ENCODE peak calls at places on chromosomes 11 and 22, in six cellular contexts. M is heart left ventricle, I is transverse colon, C is ovary, P is GM12891, L is IMR-90. H is an unnamed sample.

GRCh38 chr11:88656960-88657738 is 319.6 kb upstream of the CTSC start:
- DNase-seq in M (no peak), I (no peak), C (no peak), P (no peak), L (no peak), H (no peak)

GRCh38 chr22:31337178-31337577 is 9.0 kb downstream of the PATZ1 start:
- DNase-seq in M (no peak), I (no peak), C (no peak), P (no peak), L (peak), H (no peak)

GRCh38 chr11:27735281-27735680 is 35.0 kb upstream of the BDNF start:
- DNase-seq in M (no peak), I (no peak), C (no peak), P (no peak), L (no peak), H (no peak)

GRCh38 chr11:88418508-88418907 is 81.0 kb upstream of the CTSC start:
- DNase-seq in M (no peak), I (no peak), C (no peak), P (no peak), L (no peak), H (no peak)

GRCh38 chr22:40482391-40482790 is 112.0 kb downstream of the SGSM3 start:
- DNase-seq in M (no peak), I (no peak), C (no peak), P (no peak), L (no peak), H (no peak)

GRCh38 chr22:27391092-27391770 is 410.3 kb downstream of the MN1 start:
- DNase-seq in M (peak), I (no peak), C (peak), P (no peak), L (no peak), H (no peak)

GRCh38 chr22:49320714-49321476 is 506.8 kb downstream of the BRD1 start:
- DNase-seq in M (no peak), I (no peak), C (no peak), P (no peak), L (no peak), H (no peak)

GRCh38 chr11:76185931-76186401 is 20.3 kb downstream of the WNT11 start:
- DNase-seq in M (no peak), I (no peak), C (peak), P (no peak), L (no peak), H (no peak)

GRCh38 chr11:93198221-93198650 is 445 bp upstream of the SLC36A4 start:
- DNase-seq in M (no peak), I (no peak), C (no peak), P (no peak), L (peak), H (peak)

GRCh38 chr11:34313099-34313517 is 44.7 kb downstream of the ABTB2 start:
- DNase-seq in M (peak), I (no peak), C (no peak), P (peak), L (no peak), H (no peak)

GRCh38 chr22:35218079-35218478 is 39.2 kb upstream of the HMGXB4 start:
- DNase-seq in M (no peak), I (no peak), C (no peak), P (no peak), L (peak), H (peak)

GRCh38 chr22:22901578-22902218 is 14.1 kb downstream of the IGLL5 start:
- DNase-seq in M (no peak), I (no peak), C (no peak), P (no peak), L (no peak), H (no peak)

GRCh38 chr11:32052218-32052617 is 38.7 kb upstream of the RCN1 start:
- DNase-seq in M (peak), I (peak), C (peak), P (peak), L (peak), H (peak)

GRCh38 chr22:24994070-24994763 is 41.7 kb downstream of the KIAA1671 start:
- DNase-seq in M (no peak), I (peak), C (no peak), P (no peak), L (no peak), H (no peak)

GRCh38 chr22:25161017-25161915 is 38.4 kb upstream of the CRYBB3 start:
- DNase-seq in M (no peak), I (no peak), C (no peak), P (no peak), L (no peak), H (no peak)

GRCh38 chr11:61004037-61004641 is 32.7 kb downstream of the CD6 start:
- DNase-seq in M (no peak), I (no peak), C (peak), P (no peak), L (peak), H (no peak)

GRCh38 chr22:19360862-19361261 is 69.3 kb upstream of the CLTCL1 start:
- DNase-seq in M (no peak), I (no peak), C (no peak), P (no peak), L (no peak), H (no peak)

GRCh38 chr11:31981457-31981856 is 109.4 kb upstream of the RCN1 start:
- DNase-seq in M (no peak), I (no peak), C (no peak), P (no peak), L (no peak), H (no peak)

GRCh38 chr22:43925433-43926348 is 2.1 kb downstream of the PNPLA3 start:
- DNase-seq in M (no peak), I (no peak), C (no peak), P (no peak), L (no peak), H (no peak)

GRCh38 chr22:43923191-43923590 is 414 bp upstream of the PNPLA3 start:
- DNase-seq in M (no peak), I (no peak), C (no peak), P (no peak), L (no peak), H (no peak)

GRCh38 chr22:43926349-43926710 is 2.7 kb downstream of the PNPLA3 start:
- DNase-seq in M (no peak), I (no peak), C (no peak), P (no peak), L (no peak), H (no peak)

GRCh38 chr22:43922123-43922522 is 1.5 kb upstream of the PNPLA3 start:
- DNase-seq in M (no peak), I (no peak), C (no peak), P (no peak), L (no peak), H (peak)

GRCh38 chr22:43923631-43924548 is at the start of gene PNPLA3:
- DNase-seq in M (peak), I (peak), C (peak), P (peak), L (peak), H (peak)
- TF ChIP-seq POLR2A in M (peak), I (peak), C (no peak), P (no peak), L (peak), H (no peak)

GRCh38 chr11:57414612-57415212 is 12.2 kb downstream of the SLC43A3 start:
- DNase-seq in M (no peak), I (no peak), C (no peak), P (no peak), L (no peak), H (no peak)
- TF ChIP-seq POLR2A in M (no peak), I (no peak), C (no peak), P (no peak), L (no peak), H (no peak)

GRCh38 chr11:47408598-47409439 is 429 bp downstream of the SLC39A13 start:
- DNase-seq in M (peak), I (peak), C (peak), P (no peak), L (peak), H (no peak)
- TF ChIP-seq POLR2A in M (no peak), I (no peak), C (no peak), P (no peak), L (peak), H (no peak)

DNA sequence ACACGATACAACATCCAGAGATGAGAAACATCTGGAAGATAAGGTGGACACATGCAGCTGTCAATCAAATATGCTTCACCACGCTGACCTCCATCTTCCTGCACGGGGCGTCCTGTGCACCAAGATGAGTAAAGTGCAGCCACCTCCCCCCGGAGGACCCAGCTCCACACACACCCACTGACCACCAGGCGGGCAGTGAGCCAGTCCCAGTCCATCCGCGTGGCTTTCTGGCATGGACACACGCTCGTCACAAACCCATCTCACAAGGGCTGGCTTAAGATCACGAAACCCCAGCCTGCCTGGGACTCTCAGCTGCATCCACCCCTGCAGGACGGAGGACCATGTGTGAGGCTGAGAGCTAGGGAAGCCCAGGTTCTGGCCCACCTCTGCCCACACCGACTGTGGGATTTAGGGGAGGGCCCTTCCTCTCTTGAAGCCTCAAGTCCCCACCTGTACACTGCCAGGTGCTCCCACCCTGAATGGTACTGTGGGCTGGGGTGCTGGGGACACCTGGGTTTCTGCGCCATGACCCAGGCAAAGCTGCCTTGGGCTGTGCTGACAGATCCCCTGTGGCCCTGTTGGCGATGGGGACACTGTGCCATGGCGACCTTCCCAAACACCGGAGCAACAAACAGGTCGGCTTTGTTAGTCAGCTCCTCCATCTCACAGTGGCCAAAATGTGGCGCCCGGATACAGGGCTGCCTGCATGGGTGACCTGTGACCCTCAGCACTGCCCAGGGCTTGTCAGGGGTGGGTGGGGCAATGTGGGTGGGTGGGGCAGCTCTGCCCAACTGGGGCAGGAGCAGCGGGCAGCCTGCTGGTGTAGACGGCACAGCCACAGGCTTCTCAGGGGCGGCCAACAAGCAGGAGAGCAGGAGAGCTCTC is 629.0 kb downstream of the TBC1D22A start:
- DNase-seq in M (peak), I (no peak), C (no peak), P (no peak), L (no peak), H (no peak)
- TF ChIP-seq POLR2A in M (no peak), I (no peak), C (no peak), P (no peak), L (no peak), H (no peak)

GRCh38 chr22:28800308-28801041 is at the start of gene XBP1:
- DNase-seq in M (peak), I (peak), C (peak), P (peak), L (peak), H (peak)
- TF ChIP-seq POLR2A in M (peak), I (peak), C (peak), P (peak), L (peak), H (peak)

GRCh38 chr11:46275964-46276641 is 1.4 kb upstream of the CREB3L1 start:
- DNase-seq in M (no peak), I (peak), C (peak), P (no peak), L (no peak), H (no peak)

GRCh38 chr11:46277623-46278386 is at the start of gene CREB3L1:
- DNase-seq in M (peak), I (peak), C (peak), P (no peak), L (no peak), H (no peak)

GRCh38 chr11:46279393-46280099 is 2.1 kb downstream of the CREB3L1 start:
- DNase-seq in M (peak), I (peak), C (peak), P (no peak), L (peak), H (no peak)

GRCh38 chr11:46277313-46277622 is 194 bp upstream of the CREB3L1 start:
- DNase-seq in M (no peak), I (no peak), C (peak), P (no peak), L (peak), H (peak)

DNA sequence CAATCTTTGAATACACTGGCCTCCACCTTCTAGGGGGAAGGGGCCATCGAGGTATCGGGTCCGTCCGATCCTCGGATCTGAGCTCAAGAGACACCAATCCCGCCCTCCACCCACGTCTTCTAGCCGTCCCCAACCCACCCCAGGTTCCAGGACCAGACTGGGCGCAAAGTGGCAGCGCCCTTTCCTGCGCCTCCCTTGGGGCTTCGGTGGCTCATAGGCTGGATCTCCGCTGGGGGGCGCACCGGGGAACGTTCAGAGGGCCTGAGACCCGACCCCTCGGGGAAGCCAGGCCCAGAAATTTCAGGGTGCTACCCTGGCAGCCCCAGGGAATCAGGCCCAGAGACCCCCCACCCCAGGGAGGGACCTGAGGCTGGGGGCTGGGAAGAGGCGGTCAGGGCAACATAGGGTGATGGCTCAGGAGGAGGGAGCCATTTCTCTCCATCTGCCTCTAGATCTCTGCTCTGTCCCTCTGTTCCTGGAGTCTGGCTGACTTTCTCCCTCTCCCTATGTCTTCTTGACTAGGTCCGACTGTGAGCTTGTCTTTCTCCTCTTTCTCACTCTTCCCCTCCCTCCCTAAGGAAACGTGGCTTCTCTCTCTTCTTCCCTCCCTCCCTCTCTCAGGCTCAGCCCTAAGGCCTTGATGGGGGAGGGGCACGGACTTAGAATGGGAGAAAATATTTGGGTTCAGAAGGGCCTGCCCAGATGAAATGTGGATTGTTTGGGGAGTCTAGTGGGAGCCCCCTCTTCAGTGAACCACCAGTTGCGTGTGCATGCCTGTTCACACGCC is 1.1 kb downstream of the CREB3L1 start:
- DNase-seq in M (no peak), I (peak), C (peak), P (no peak), L (peak), H (peak)
- TF ChIP-seq POLR2A in M (no peak), I (no peak), C (no peak), P (no peak), L (no peak), H (no peak)

DNA sequence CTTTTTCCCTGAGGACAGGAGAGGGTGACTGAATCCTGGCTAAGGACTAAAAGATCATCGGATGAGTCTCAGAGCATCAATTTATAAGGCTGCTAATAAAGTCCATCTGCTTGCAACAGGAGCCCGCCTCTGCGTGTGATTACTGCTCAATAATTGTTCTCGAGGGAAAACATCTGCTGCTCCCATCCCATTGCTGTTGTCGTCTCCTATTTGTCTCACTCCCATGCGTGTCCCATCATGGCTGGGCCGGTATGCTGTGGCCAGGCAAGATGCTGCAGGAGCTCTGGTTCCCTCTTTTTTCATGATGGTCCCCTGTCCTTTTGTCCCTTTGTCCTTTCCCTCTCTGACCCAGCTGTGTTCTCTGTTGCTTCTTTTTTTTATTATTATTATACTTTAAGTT is 121.2 kb downstream of the SPATA19 start:
- DNase-seq in M (no peak), I (no peak), C (no peak), P (no peak), L (no peak), H (no peak)
- TF ChIP-seq POLR2A in M (no peak), I (no peak), C (no peak), P (no peak), L (no peak), H (no peak)

DNA sequence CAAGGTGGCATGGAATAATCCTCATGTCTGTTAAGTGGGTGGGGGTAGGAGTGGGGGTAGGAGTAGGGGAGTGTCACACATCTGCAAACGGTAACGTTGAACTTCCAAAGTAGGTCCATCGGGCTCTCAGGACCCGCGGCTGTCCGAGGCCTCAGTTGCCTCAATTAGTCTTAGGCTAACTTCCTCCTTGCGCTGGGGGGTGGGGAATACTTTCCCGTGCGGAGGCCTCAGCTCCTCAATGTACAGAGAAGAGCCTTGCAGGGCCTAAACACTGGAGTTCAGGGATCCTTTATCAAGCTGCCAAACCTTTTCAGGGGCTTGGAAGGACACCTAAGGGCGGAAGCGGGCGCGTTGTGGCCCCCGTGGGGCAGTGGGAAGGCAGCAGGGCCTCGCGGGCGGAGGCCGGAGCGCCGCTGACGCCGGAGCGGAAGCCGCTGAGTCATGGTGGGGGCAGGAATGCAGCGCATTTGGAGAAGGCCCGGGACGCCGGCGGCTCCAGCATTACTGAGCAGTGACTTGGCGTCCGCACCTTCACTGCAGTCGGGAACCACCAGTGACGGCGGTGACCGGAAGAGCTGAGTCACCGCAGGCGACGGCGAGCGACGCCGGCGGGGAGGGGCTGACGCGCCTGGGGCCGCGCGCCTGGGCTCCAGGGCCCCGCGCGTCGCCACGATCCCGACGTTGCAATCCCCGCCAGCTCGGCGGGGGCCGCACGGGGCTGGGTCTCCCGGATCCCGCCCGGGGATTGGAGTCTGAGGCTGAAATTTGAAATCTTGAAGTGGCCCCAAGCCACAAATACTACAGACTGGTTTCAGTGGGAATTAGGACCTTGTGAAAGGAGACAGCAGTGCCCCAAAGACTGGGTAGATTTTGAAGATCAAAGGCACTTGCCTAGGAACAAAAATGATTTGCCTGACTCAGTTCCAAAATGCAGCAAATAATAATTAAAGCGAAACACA is 20.2 kb upstream of the IPO7 start:
- DNase-seq in M (peak), I (peak), C (peak), P (peak), L (peak), H (peak)
- TF ChIP-seq POLR2A in M (peak), I (peak), C (peak), P (peak), L (peak), H (peak)

GRCh38 chr11:121722431-121723256 is 269.9 kb upstream of the SORL1-AS1 start:
- DNase-seq in M (peak), I (peak), C (peak), P (no peak), L (peak), H (no peak)
- TF ChIP-seq POLR2A in M (no peak), I (peak), C (peak), P (no peak), L (no peak), H (no peak)

H was measured in erythroblast.